ENCODE peak calls at places on chromosomes 13 and 19, in four cellular contexts. X, N, B and M are unnamed samples.

GRCh38 chr13:107865643-107866006 is 349.7 kb downstream of the LIG4 start:
- DNase-seq in N (no peak), X (no peak), B (no peak), M (no peak)

GRCh38 chr13:113323869-113324268 is 26.8 kb downstream of the LAMP1 start:
- DNase-seq in N (no peak), X (no peak), B (no peak), M (no peak)

GRCh38 chr13:93169980-93170379 is 56.6 kb upstream of the GPC6 start:
- DNase-seq in X (no peak), N (no peak), B (no peak), M (peak; percentile 53)

GRCh38 chr19:1942078-1942933 is 1.3 kb downstream of the CSNK1G2 start:
- DNase-seq in N (peak; percentile 79), B (peak; percentile 67), X (peak; percentile 89), M (peak; percentile 73)

GRCh38 chr13:90800082-90800746 is 547.3 kb upstream of the MIR17HG start:
- DNase-seq in N (no peak), B (no peak), X (peak; percentile 71), M (no peak)

GRCh38 chr19:35117017-35117570 is 1.5 kb downstream of the FXYD3 start:
- DNase-seq in B (no peak), X (no peak), N (no peak), M (no peak)

GRCh38 chr13:23433171-23434153 is at the start of gene SACS:
- DNase-seq in B (no peak), N (no peak), X (no peak), M (peak; percentile 76)

GRCh38 chr13:113472355-113473025 is 18.0 kb downstream of the DCUN1D2 start:
- DNase-seq in X (no peak), B (no peak), N (no peak), M (no peak)

GRCh38 chr13:112812306-112813034 is 122.6 kb downstream of the ATP11A start:
- DNase-seq in N (no peak), X (no peak), B (peak; percentile 25), M (peak; percentile 14)

GRCh38 chr19:1105873-1106840 is 2.4 kb downstream of the GPX4 start:
- DNase-seq in X (no peak), B (no peak), N (no peak), M (no peak)

GRCh38 chr13:77386046-77386445 is 59.2 kb upstream of the MYCBP2 start:
- DNase-seq in X (no peak), B (no peak), N (no peak), M (no peak)

GRCh38 chr13:32323912-32324311 is 8.6 kb downstream of the BRCA2 start:
- DNase-seq in N (no peak), B (no peak), X (no peak), M (no peak)

GRCh38 chr13:20174656-20175405 is 14.0 kb upstream of the GJA3 start:
- DNase-seq in N (peak; percentile 20), X (peak; percentile 91), B (peak; percentile 24), M (peak; percentile 94)

GRCh38 chr19:11204943-11205349 is 7.6 kb upstream of the KANK2 start:
- DNase-seq in N (no peak), X (no peak), B (peak; percentile 60), M (no peak)

GRCh38 chr19:47021536-47022139 is 2.0 kb downstream of the NPAS1 start:
- DNase-seq in N (no peak), B (no peak), X (no peak), M (no peak)
- H3K27me3 ChIP-seq in N (peaks cover 49% of the 10 kb centered on the region), B (peaks cover 14% of the 10 kb centered on the region), X (peaks cover 16% of the 10 kb centered on the region), M (peaks cover 77% of the 10 kb centered on the region)

GRCh38 chr19:3186891-3187661 is 1.3 kb downstream of the NCLN start:
- DNase-seq in B (no peak), X (no peak), N (no peak), M (no peak)
- H3K4me1 ChIP-seq in B (peaks cover 11% of the 10 kb centered on the region), X (peaks cover 13% of the 10 kb centered on the region), N (peaks cover 57% of the 10 kb centered on the region), M (peaks cover 9% of the 10 kb centered on the region)

DNA sequence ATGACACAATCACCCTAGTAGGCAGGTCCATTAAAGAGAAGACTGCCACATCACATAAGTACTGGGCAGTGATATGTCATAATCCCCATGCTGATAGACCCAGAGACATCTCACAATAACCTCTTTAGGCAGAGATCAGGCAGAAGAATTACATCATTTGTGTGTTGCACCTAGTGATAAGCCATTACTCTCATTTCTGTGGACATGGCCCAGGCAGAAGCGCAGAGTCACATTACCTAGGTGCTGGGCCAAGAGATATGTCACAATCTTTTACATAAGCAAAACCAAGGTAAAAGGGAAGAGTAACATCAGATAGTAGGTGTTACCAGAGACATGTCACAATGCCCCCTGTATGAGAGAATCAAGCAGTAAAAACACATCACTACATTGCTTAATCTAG is 71.9 kb downstream of the ZNF726 start:
- DNase-seq in B (no peak), N (no peak), X (no peak), M (no peak)
- H3K27ac ChIP-seq in B (no peak overlapping the region), N (no peak overlapping the region), X (no peak overlapping the region), M (no peak overlapping the region)

DNA sequence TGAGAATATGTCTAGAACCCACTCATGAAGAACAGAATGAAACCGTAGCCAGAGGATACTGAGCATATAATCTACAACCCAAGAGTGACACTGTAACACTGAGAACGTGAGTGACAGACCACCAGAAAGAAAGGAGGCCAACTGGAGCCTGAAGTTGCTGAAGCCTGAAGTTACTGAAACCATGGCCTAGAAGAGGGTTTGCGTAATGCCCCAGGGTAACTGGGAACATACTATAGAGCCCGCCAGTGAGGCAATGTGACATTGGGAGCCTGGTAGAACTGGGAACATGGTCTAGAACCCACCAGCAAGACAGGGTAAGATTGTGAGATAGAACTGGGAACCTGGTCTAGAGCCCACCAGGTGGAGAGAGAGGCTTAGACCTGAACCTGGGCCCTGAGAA is 15.5 kb upstream of the TNFSF14 start:
- DNase-seq in B (no peak), N (no peak), X (no peak), M (no peak)
- H3K27me3 ChIP-seq in B (no peaks in the 10 kb centered on the region), N (no peaks in the 10 kb centered on the region), X (no peaks in the 10 kb centered on the region), M (no peaks in the 10 kb centered on the region)

GRCh38 chr19:42831221-42832019 is 48.1 kb downstream of the PSG1 start:
- DNase-seq in N (no peak), B (no peak), X (no peak), M (no peak)
- H3K4me1 ChIP-seq in N (no peaks in the 10 kb centered on the region), B (no peaks in the 10 kb centered on the region), X (no peaks in the 10 kb centered on the region), M (no peaks in the 10 kb centered on the region)

DNA sequence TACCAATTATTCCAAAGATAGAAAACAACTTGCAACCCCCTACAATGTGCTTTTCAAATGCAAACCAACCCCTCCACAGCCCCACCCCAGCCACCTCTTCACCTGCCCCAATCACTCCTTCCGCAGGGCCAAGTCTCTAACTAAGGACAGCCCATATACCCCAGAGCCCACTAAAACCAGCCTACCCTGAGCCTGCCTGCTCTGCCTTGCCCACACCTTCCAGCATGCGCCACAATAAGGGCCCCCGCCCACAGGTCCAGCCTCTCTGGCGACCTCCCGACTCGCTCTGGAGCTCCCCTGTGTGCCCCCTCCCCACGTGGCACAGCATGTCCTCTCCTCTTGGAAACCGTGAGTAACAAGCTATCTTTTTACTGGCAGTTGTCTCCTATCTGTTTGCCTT is 42.8 kb upstream of the MEDAG start:
- DNase-seq in X (peak; percentile 61), B (no peak), N (no peak), M (no peak)
- H3K27ac ChIP-seq in X (peak overlapping the region; percentile 87), B (no peak overlapping the region), N (no peak overlapping the region), M (no peak overlapping the region)

DNA sequence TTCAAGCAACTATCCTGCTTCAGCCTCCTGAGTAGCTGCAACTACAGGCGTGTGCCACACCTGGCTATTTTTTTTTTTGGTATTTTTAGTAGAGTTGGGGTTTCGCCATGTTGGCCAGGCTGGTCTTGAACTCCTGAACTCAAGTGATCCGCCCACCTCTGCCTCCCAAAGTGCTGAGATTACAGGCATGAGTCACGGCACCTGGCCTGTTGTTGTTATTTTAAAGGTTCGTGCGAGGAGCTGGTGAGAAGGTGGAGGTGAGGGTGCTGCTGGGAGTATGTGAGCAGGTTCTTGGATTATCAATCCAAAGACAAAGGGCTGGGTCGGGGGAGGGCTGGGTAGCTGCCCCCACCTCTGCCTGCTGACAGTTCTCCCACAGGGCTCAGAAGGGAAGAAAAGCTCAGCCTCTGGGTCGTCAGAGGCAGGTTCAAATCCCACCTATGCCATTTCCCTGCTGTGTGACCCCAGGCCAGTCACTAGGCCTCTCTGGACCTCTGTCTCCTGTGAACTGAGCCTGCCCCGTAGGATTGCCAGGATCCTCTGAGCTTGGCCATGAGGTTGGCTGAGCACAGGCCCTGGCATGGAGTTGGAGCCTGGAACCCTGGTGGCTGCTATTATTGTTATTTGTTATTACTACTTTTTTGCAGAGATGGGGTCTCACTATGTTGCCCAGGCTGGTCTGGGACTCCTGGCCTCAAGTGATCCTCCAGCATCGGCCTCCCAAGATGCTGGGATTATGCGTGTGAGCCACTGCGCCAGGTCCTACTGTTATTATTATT is 1.5 kb downstream of the CKM start:
- DNase-seq in X (no peak), N (no peak), B (no peak), M (no peak)
- H3K27me3 ChIP-seq in X (peaks cover 7% of the 10 kb centered on the region), N (peaks cover 24% of the 10 kb centered on the region), B (no peaks in the 10 kb centered on the region), M (no peaks in the 10 kb centered on the region)

GRCh38 chr13:28047784-28048388 is 52.5 kb downstream of the FLT3 start:
- DNase-seq in B (no peak), N (no peak), X (no peak), M (no peak)
- H3K4me1 ChIP-seq in B (no peaks in the 10 kb centered on the region), N (no peaks in the 10 kb centered on the region), X (no peaks in the 10 kb centered on the region), M (no peaks in the 10 kb centered on the region)

GRCh38 chr13:51926528-51926885 is 64.7 kb downstream of the CCDC70 start:
- DNase-seq in B (no peak), X (no peak), N (no peak), M (no peak)
- H3K27ac ChIP-seq in B (no peak overlapping the region), X (no peak overlapping the region), N (no peak overlapping the region), M (no peak overlapping the region)

DNA sequence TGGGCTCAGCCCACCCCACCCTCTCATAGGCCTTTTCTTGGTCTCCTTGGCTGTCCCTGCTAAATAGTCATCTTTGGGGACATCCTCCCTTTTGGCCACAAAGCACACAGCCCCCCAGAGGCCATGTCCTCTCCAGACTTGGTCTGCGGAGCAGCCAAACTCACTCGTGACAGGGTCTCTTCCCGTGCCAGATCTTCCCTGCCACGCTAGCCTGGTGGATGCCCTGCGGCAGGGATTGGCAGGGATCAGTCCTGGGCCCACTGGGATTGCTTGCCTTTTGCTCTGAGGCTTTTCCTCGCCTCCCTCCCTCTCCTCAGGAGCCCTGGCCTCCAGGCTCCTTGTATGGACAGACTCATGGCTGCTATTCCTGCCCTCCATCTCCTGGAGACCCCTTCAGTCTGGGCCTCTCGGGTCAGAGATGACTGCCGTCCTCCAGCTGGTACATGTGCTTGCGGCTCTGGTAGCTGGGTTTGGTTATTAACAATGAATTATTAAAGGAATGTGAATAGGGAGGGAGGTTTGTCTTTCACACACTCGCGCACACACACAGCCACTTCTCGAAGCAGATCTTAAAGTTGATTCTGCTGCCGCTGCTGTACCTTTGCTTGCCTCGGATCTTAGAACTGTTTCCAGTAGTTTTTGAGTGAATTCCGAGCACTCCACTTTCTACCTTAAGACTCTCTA is 45.1 kb downstream of the NFIX start:
- DNase-seq in X (no peak), N (no peak), B (no peak), M (no peak)
- H3K27me3 ChIP-seq in X (no peaks in the 10 kb centered on the region), N (no peaks in the 10 kb centered on the region), B (no peaks in the 10 kb centered on the region), M (peaks cover 95% of the 10 kb centered on the region)